ENCODE peak calls at places on chromosome 14, in six cellular contexts. Z is dorsolateral prefrontal cortex, P is fibroblast of the aortic adventitia, J is HCT116, G is AG10803, N is cardiac muscle cell. S is an unnamed sample.

GRCh38 chr14:62179367-62180018 is 417.3 kb downstream of the SNAPC1 start:
- DNase-seq in Z (peak), P (peak), J (peak), G (peak), N (peak), S (no peak)

GRCh38 chr14:52272375-52272774 is 4.9 kb downstream of the PTGDR start:
- DNase-seq in Z (no peak), P (peak), J (peak), G (peak), N (peak), S (no peak)

GRCh38 chr14:92380582-92380981 is 57.6 kb downstream of the SLC24A4 start:
- DNase-seq in Z (no peak), P (no peak), J (no peak), G (no peak), N (no peak), S (no peak)

GRCh38 chr14:75184447-75184846 is 8.0 kb upstream of the TMED10 start:
- DNase-seq in Z (no peak), P (peak), J (no peak), G (peak), N (no peak), S (no peak)

GRCh38 chr14:65958664-65959562 is 527.3 kb upstream of the CCDC196 start:
- DNase-seq in Z (no peak), P (peak), J (peak), G (peak), N (peak), S (no peak)

GRCh38 chr14:64932231-64932630 is 10.3 kb downstream of the GPX2 start:
- DNase-seq in Z (no peak), P (no peak), J (no peak), G (no peak), N (no peak), S (no peak)

GRCh38 chr14:50230601-50231474 is 540 bp downstream of the SOS2 start:
- DNase-seq in Z (peak), P (peak), J (peak), G (peak), N (peak), S (no peak)

GRCh38 chr14:51394391-51394790 is 154.3 kb downstream of the TMX1 start:
- DNase-seq in Z (no peak), P (peak), J (no peak), G (peak), N (no peak), S (no peak)

GRCh38 chr14:54048311-54048710 is 91.7 kb upstream of the BMP4 start:
- DNase-seq in Z (no peak), P (no peak), J (no peak), G (no peak), N (no peak), S (no peak)

GRCh38 chr14:58899317-58899713 is 261.6 kb downstream of the DACT1 start:
- DNase-seq in Z (no peak), P (peak), J (no peak), G (peak), N (peak), S (no peak)

GRCh38 chr14:62824086-62824485 is 221.2 kb downstream of the KCNH5 start:
- DNase-seq in Z (no peak), P (no peak), J (no peak), G (no peak), N (no peak), S (no peak)

GRCh38 chr14:63573579-63573978 is 30.4 kb upstream of the PPP2R5E start:
- DNase-seq in Z (no peak), P (no peak), J (no peak), G (peak), N (peak), S (no peak)

GRCh38 chr14:43145361-43145760 is 1361.7 kb downstream of the FSCB start:
- DNase-seq in Z (no peak), P (peak), J (no peak), G (no peak), N (no peak), S (no peak)

GRCh38 chr14:23071244-23071974 is 14.1 kb upstream of the CDH24 start:
- DNase-seq in Z (peak), P (peak), J (no peak), G (peak), N (peak), S (peak)

GRCh38 chr14:93103392-93104080 is 12.2 kb downstream of the ITPK1 start:
- DNase-seq in Z (no peak), P (peak), J (no peak), G (no peak), N (no peak), S (no peak)

GRCh38 chr14:50829472-50830043 is 1.4 kb downstream of the NIN start:
- DNase-seq in Z (no peak), P (no peak), J (no peak), G (no peak), N (no peak), S (no peak)

GRCh38 chr14:83485591-83485990 is 1951.9 kb upstream of the SEL1L start:
- DNase-seq in Z (no peak), P (no peak), J (no peak), G (no peak), N (no peak), S (no peak)

GRCh38 chr14:102795060-102795925 is 18.0 kb downstream of the TRAF3 start:
- DNase-seq in Z (no peak), P (peak), J (no peak), G (peak), N (peak), S (no peak)

GRCh38 chr14:51650721-51651387 is 856 bp upstream of the FRMD6 start:
- DNase-seq in Z (no peak), P (no peak), J (no peak), G (no peak), N (no peak), S (no peak)

GRCh38 chr14:81728447-81728846 is 194.8 kb upstream of the SEL1L start:
- DNase-seq in Z (no peak), P (no peak), J (no peak), G (no peak), N (no peak), S (no peak)

GRCh38 chr14:39492267-39492666 is 60.0 kb upstream of the FBXO33 start:
- DNase-seq in Z (no peak), P (peak), J (no peak), G (peak), N (peak), S (peak)

GRCh38 chr14:21233457-21234076 is 35.7 kb downstream of the HNRNPC start:
- DNase-seq in Z (no peak), P (no peak), J (no peak), G (no peak), N (peak), S (no peak)

GRCh38 chr14:94161979-94162378 is 12.1 kb upstream of the PPP4R4 start:
- DNase-seq in Z (no peak), P (peak), J (no peak), G (no peak), N (peak), S (no peak)

GRCh38 chr14:21917699-21918436 is 244.2 kb upstream of the OR4E1 start:
- DNase-seq in Z (peak), P (peak), J (peak), G (peak), N (peak), S (peak)

GRCh38 chr14:24879661-24880381 is 170.1 kb downstream of the STXBP6 start:
- DNase-seq in Z (no peak), P (no peak), J (no peak), G (peak), N (peak), S (no peak)

GRCh38 chr14:77674931-77675330 is 32.9 kb downstream of the ALKBH1 start:
- DNase-seq in Z (no peak), P (no peak), J (no peak), G (no peak), N (no peak), S (no peak)

GRCh38 chr14:50964683-50965390 is 20.6 kb upstream of the PYGL start:
- DNase-seq in Z (peak), P (peak), J (no peak), G (peak), N (peak), S (peak)

GRCh38 chr14:60805881-60806569 is 71.5 kb downstream of the MNAT1 start:
- DNase-seq in Z (no peak), P (peak), J (no peak), G (peak), N (peak), S (peak)

GRCh38 chr14:89304972-89305703 is 111.9 kb downstream of the FOXN3 start:
- DNase-seq in Z (no peak), P (peak), J (no peak), G (peak), N (peak), S (no peak)

GRCh38 chr14:52545584-52546317 is 6.6 kb downstream of the TXNDC16 start:
- DNase-seq in Z (no peak), P (no peak), J (no peak), G (no peak), N (no peak), S (no peak)

GRCh38 chr14:21498540-21499526 is 12.3 kb downstream of the METTL3 start:
- DNase-seq in Z (no peak), P (peak), J (peak), G (peak), N (peak), S (peak)

GRCh38 chr14:50452979-50453705 is 56.5 kb upstream of the CDKL1 start:
- DNase-seq in Z (no peak), P (peak), J (no peak), G (peak), N (peak), S (peak)

GRCh38 chr14:100383727-100384158 is 60.6 kb downstream of the SLC25A47 start:
- DNase-seq in Z (peak), P (peak), J (no peak), G (peak), N (peak), S (no peak)

GRCh38 chr14:105204206-105204930 is 23.3 kb upstream of the NUDT14 start:
- DNase-seq in Z (peak), P (peak), J (no peak), G (peak), N (no peak), S (peak)

GRCh38 chr14:55291480-55292081 is 20.4 kb downstream of the FBXO34 start:
- DNase-seq in Z (no peak), P (no peak), J (no peak), G (no peak), N (no peak), S (no peak)

GRCh38 chr14:35292051-35292769 is at the start of gene PSMA6:
- DNase-seq in Z (peak), P (peak), J (peak), G (peak), N (peak), S (peak)

GRCh38 chr14:53938126-53938671 is 18.4 kb downstream of the BMP4 start:
- DNase-seq in Z (no peak), P (no peak), J (no peak), G (no peak), N (no peak), S (no peak)

GRCh38 chr14:72701610-72702009 is 192.3 kb downstream of the DPF3 start:
- DNase-seq in Z (no peak), P (peak), J (no peak), G (peak), N (peak), S (no peak)

DNA sequence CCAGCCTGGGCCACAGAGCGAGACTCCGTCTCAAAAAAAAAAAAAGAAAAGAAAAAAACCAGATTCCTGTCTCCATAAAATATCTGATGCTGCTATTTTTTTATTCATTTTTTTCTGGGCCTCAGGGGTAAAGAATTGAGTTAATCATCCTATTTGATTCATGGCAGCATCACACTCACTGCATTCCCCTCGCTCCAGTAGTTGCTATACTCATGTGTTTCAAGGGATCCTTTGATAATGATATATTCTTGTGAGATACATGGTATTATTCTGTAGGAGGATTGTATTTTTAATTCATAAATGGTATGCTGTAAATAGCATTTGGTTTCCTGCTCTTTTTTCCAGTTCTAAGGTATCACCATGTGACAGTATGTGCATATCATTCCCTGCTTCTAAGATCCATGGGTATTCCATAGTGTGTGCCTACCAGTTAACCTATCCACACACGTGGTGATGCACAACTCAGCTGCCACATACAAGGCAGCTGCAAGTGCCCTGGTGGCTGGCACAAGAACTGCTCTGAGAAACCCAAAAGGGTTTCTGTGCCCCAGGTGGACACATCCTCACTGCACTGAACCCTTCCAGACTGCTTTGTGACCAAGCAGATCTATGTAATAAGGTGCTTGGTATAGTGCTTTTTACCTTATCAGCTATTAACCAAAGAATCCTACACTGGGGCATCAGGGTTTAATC is 74.7 kb downstream of the ZFP36L1 start:
- DNase-seq in Z (no peak), P (no peak), J (peak), G (no peak), N (no peak), S (no peak)
- TF ChIP-seq CTCF in Z (no peak), P (peak), J (peak), G (peak), N (peak), S (peak)

DNA sequence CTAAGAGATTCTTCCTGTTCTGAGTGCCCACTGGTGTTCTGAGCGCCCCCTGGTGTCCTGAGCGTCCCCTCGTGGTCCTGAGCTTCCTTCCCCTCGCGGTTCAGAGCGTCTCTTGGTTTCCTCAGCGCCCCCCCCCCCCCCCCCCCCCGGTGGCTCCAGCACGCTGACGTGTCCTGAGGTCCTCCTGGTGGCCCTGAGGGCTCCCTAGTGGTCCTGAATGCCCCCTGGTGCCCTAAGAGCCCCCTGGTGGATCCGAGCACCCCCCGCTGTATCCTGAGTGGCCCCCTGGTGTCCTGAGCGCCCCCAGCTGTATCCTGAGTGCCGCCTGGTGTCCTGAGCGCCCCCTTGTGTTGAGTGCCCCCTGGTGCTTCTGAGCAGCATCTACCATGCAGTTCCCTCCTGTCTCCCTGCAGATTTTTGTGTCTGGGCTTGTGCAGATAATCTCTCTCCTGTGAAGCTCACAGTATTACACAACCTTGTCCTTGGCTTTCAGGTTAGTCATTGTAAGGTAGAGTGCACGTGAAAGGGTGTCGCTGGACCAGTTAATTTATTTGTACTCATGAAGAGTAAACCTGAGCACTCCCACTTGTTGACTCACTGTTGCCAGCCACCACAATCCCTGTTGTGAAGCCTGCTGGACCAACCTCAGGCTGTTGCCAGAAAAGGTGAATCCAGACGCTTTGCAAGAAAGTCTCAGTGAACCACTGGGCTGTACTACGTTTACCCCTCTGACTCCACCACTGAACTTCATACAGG is 1168.4 kb downstream of the TMEM121 start:
- DNase-seq in Z (no peak), P (no peak), J (no peak), G (no peak), N (no peak), S (no peak)
- H3K4me3 ChIP-seq in Z (no peak), P (no peak), J (no peak), G (no peak), N (no peak), S (no peak)

GRCh38 chr14:31025335-31026075 is at the start of gene AP4S1:
- DNase-seq in Z (peak), P (no peak), J (no peak), G (no peak), N (no peak), S (no peak)
- TF ChIP-seq CTCF in Z (no peak), P (no peak), J (no peak), G (no peak), N (no peak), S (no peak)

GRCh38 chr14:104084251-104085002 is 1.1 kb upstream of the ASPG start:
- DNase-seq in Z (no peak), P (no peak), J (no peak), G (no peak), N (peak), S (no peak)

GRCh38 chr14:104085889-104086201 is 345 bp downstream of the ASPG start:
- DNase-seq in Z (no peak), P (no peak), J (no peak), G (no peak), N (no peak), S (no peak)

GRCh38 chr14:104086210-104086660 is 735 bp downstream of the ASPG start:
- DNase-seq in Z (no peak), P (no peak), J (no peak), G (no peak), N (no peak), S (no peak)

GRCh38 chr14:104086661-104087461 is 1.4 kb downstream of the ASPG start:
- DNase-seq in Z (no peak), P (no peak), J (no peak), G (no peak), N (no peak), S (no peak)

DNA sequence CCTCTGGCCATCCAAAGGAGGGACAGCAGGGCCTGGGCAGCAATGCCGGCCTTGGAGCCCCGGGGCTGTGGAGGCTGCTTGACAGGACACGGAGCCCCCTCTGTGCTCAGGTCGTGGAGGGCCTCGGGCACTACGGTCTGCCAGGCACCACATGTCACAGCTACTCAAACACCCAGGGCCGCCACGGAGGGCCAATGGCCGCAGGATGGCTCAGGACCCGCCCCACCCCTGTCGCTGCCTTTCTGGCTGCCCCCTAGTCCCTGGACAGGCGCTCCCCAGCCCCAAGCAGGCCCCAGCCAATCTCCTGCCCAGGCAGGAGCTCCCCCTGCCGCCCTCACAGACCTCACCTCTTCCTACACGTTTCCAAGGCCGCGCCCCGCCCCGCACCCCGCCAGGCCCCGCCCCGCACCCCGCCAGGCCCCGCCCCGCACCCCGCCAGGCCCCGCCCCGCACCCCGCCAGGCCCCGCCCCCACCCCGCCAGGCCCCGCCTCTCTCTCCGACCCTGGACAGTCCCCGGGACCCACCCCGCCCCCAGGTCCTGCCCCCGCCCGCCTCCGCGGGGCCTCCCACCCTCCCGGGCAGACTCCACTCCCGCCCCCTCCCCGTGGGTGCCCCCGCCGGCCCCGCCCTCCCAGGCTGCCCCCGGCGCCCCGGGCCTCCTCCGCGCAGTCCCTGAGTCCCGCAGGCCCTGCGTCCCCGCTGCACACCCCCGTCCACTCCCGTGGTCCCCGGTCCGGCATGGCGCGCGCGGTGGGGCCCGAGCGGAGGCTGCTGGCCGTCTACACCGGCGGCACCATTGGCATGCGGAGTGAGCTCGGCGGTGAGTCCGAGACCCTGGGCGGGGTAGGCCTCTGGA is at the start of gene ASPG:
- DNase-seq in Z (no peak), P (no peak), J (no peak), G (no peak), N (peak), S (no peak)
- H3K4me3 ChIP-seq in Z (no peak), P (no peak), J (no peak), G (no peak), N (no peak), S (peak)

DNA sequence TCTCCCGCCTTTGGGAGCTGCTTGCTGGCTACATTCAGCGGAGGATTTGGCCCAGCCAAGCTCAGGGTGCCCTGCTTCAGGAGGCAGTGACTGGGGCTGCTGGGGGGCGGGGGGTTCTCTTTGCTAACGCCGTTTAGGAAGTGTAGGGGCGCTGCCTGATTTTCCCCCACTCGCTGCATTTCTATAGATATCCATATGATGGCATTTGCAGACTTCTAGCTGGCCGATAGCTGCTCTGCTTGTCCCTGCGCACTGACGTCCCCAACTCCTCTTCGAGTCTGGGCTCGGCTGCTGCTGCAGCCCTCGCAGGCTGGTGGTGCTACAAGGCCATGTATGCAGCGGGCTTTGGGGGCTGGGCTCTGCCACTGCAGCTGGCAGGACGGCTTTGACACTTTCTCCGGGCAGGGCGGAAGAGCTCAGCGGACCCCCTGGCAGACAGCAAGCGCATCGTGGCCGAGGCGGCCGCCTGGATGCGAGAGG is 3.1 kb downstream of the LRFN5 start:
- DNase-seq in Z (peak), P (peak), J (no peak), G (peak), N (peak), S (no peak)
- TF ChIP-seq CTCF in Z (peak), P (peak), J (no peak), G (no peak), N (peak), S (peak)

GRCh38 chr14:48628870-48629269 is 953.5 kb upstream of the MDGA2 start:
- DNase-seq in Z (no peak), P (no peak), J (no peak), G (no peak), N (no peak), S (no peak)
- H3K4me3 ChIP-seq in Z (no peak), P (no peak), J (no peak), G (no peak), N (no peak), S (no peak)